ENCODE peak calls at places on chromosomes 13 and 19, in ten cellular contexts. K is transverse colon, H is stomach, J is breast epithelium, L is upper lobe of left lung, W is prostate gland, Q is HCT116, V is GM12878, S is spleen, I is vagina. B is an unnamed sample.

GRCh38 chr19:7636691-7637373 is at the start of gene STXBP2:
- DNase-seq in K (peak), H (peak), J (peak), L (peak), W (peak), Q (peak), V (peak), S (peak), I (peak), B (no peak)

GRCh38 chr13:52454459-52454824 is 836 bp upstream of the CKAP2 start:
- DNase-seq in K (peak), H (no peak), J (no peak), L (no peak), W (peak), Q (no peak), V (peak), S (peak), I (no peak), B (no peak)

GRCh38 chr13:110463876-110464510 is 97.5 kb downstream of the RAB20 start:
- DNase-seq in K (no peak), H (no peak), J (no peak), L (no peak), W (no peak), Q (no peak), V (no peak), S (no peak), I (no peak), B (no peak)

GRCh38 chr19:5193192-5193591 is 147.4 kb downstream of the PTPRS start:
- DNase-seq in K (no peak), H (no peak), J (no peak), L (no peak), W (no peak), Q (no peak), V (no peak), S (no peak), I (no peak), B (no peak)

GRCh38 chr19:3576696-3577443 is 4.1 kb downstream of the HMG20B start:
- DNase-seq in K (peak), H (peak), J (no peak), L (peak), W (peak), Q (no peak), V (no peak), S (no peak), I (no peak), B (peak)

GRCh38 chr19:10699650-10700335 is 1.4 kb upstream of the QTRT1 start:
- DNase-seq in K (peak), H (peak), J (no peak), L (no peak), W (peak), Q (peak), V (peak), S (no peak), I (no peak), B (no peak)

GRCh38 chr19:20278342-20278741 is 111.3 kb downstream of the ZNF486 start:
- DNase-seq in K (peak), H (peak), J (peak), L (no peak), W (no peak), Q (no peak), V (no peak), S (no peak), I (no peak), B (no peak)

GRCh38 chr13:40146586-40147240 is 491.3 kb downstream of the COG6 start:
- DNase-seq in K (no peak), H (no peak), J (no peak), L (peak), W (no peak), Q (no peak), V (no peak), S (no peak), I (no peak), B (no peak)

GRCh38 chr19:43841990-43842389 is 14.9 kb downstream of the ZNF283 start:
- DNase-seq in K (no peak), H (no peak), J (no peak), L (no peak), W (no peak), Q (no peak), V (no peak), S (no peak), I (no peak), B (no peak)

GRCh38 chr13:78608254-78608704 is 4.9 kb upstream of the POU4F1 start:
- DNase-seq in K (no peak), H (no peak), J (no peak), L (no peak), W (no peak), Q (no peak), V (no peak), S (no peak), I (no peak), B (no peak)

GRCh38 chr13:32210081-32210480 is 105.1 kb downstream of the ZAR1L start:
- DNase-seq in K (no peak), H (no peak), J (no peak), L (no peak), W (no peak), Q (no peak), V (no peak), S (no peak), I (no peak), B (no peak)

GRCh38 chr19:18634612-18635290 is 2.1 kb upstream of the KLHL26 start:
- DNase-seq in K (peak), H (no peak), J (no peak), L (no peak), W (no peak), Q (no peak), V (no peak), S (no peak), I (no peak), B (no peak)

GRCh38 chr13:79196366-79196765 is 209.7 kb downstream of the RBM26 start:
- DNase-seq in K (no peak), H (no peak), J (no peak), L (no peak), W (no peak), Q (no peak), V (no peak), S (no peak), I (no peak), B (no peak)

GRCh38 chr19:48571378-48572162 is 19.6 kb downstream of the SULT2B1 start:
- DNase-seq in K (no peak), H (peak), J (peak), L (no peak), W (peak), Q (no peak), V (no peak), S (no peak), I (no peak), B (no peak)

GRCh38 chr13:40534456-40534855 is 132.0 kb downstream of the FOXO1 start:
- DNase-seq in K (no peak), H (no peak), J (no peak), L (no peak), W (no peak), Q (no peak), V (no peak), S (no peak), I (no peak), B (no peak)

GRCh38 chr19:11781295-11782057 is 14.7 kb downstream of the ZNF441 start:
- DNase-seq in K (no peak), H (no peak), J (no peak), L (no peak), W (no peak), Q (no peak), V (no peak), S (no peak), I (no peak), B (no peak)

GRCh38 chr13:42985312-42986175 is 6.5 kb downstream of the EPSTI1 start:
- DNase-seq in K (peak), H (peak), J (no peak), L (no peak), W (peak), Q (no peak), V (no peak), S (no peak), I (no peak), B (no peak)

GRCh38 chr13:79912403-79912802 is 428.5 kb downstream of the SPRY2 start:
- DNase-seq in K (no peak), H (no peak), J (no peak), L (no peak), W (no peak), Q (no peak), V (no peak), S (no peak), I (no peak), B (no peak)

GRCh38 chr13:114199961-114200672 is 21.1 kb downstream of the CFAP97D2 start:
- DNase-seq in K (no peak), H (no peak), J (no peak), L (peak), W (no peak), Q (no peak), V (no peak), S (no peak), I (no peak), B (no peak)
- H3K4me3 ChIP-seq in K (no peak), H (no peak), J (peak), L (no peak), W (no peak), Q (no peak), V (no peak), S (no peak), I (no peak), B (no peak)

GRCh38 chr19:13337181-13337580 is 169.1 kb downstream of the CACNA1A start:
- DNase-seq in K (no peak), H (no peak), J (no peak), L (no peak), W (no peak), Q (no peak), V (no peak), S (no peak), I (no peak), B (no peak)
- TF ChIP-seq POLR2AphosphoS5 in K (no peak), H (no peak), J (no peak), L (no peak), W (no peak), Q (no peak), V (no peak), S (no peak), I (no peak), B (no peak)

GRCh38 chr19:51901860-51902259 is 3.0 kb downstream of the ZNF649 start:
- DNase-seq in K (no peak), H (no peak), J (no peak), L (no peak), W (no peak), Q (no peak), V (no peak), S (no peak), I (no peak), B (no peak)

GRCh38 chr19:51903192-51903591 is 1.6 kb downstream of the ZNF649 start:
- DNase-seq in K (no peak), H (no peak), J (no peak), L (no peak), W (no peak), Q (no peak), V (no peak), S (no peak), I (no peak), B (no peak)

GRCh38 chr19:51904331-51905165 is at the start of gene ZNF649:
- DNase-seq in K (peak), H (peak), J (peak), L (peak), W (peak), Q (peak), V (peak), S (peak), I (no peak), B (peak)
- TF ChIP-seq POLR2A in K (no peak), H (no peak), J (peak), L (no peak), W (peak), Q (no peak), V (peak), S (no peak), I (no peak), B (no peak)

GRCh38 chr19:53088091-53088490 is 15.1 kb downstream of the ZNF160 start:
- DNase-seq in K (no peak), H (no peak), J (no peak), L (no peak), W (no peak), Q (no peak), V (no peak), S (no peak), I (no peak), B (no peak)
- H3K4me3 ChIP-seq in K (no peak), H (no peak), J (no peak), L (no peak), W (no peak), Q (no peak), V (no peak), S (no peak), I (no peak), B (no peak)

DNA sequence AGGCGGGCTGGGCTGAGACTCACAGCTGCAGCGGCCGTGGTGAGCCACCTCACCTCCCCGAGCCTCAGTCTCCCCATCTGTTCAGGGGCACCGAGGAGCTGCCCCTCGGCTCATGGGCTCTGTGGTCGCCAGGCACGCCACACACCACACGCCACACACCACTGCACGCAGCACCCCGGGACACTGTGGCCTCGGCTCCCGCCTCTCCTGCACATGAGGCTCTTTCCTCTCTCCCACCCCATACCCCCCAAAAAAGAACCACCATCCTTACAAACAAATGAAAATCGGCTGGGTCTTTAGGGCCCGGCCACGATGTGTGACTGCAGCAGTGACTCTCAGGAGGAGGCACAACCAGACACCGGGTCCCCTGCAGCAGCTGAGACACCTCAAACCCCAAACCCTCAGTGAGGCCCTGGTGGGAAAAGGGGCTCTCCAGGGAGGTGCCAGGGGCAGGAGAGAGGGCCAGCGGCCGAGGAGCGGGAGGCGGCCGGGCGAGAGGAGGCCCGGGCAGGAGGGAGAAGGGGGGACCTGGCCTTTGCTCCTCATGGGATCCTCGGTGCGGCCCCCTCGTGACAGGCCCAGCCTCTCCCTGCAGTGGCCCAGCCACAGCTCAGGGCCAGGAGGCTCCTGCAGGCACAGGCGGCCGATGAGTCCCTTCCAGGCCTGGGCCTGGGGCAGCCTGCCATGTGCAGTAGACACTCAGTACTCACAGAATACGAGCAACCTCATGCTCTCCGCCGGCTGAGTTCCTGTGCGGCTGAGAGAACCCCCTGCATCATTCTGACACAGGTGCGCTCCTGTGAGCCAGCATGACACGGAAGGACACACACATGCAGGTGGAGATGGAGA is 66.3 kb downstream of the RASA3 start:
- DNase-seq in K (peak), H (no peak), J (no peak), L (peak), W (no peak), Q (no peak), V (no peak), S (peak), I (no peak), B (peak)
- TF ChIP-seq POLR2AphosphoS5 in K (no peak), H (no peak), J (no peak), L (no peak), W (no peak), Q (no peak), V (no peak), S (peak), I (no peak), B (no peak)

GRCh38 chr19:54435551-54436016 is 13.4 kb upstream of the LENG8 start:
- DNase-seq in K (no peak), H (no peak), J (no peak), L (peak), W (no peak), Q (no peak), V (no peak), S (no peak), I (no peak), B (no peak)
- TF ChIP-seq POLR2A in K (no peak), H (no peak), J (no peak), L (no peak), W (no peak), Q (no peak), V (no peak), S (no peak), I (no peak), B (no peak)

DNA sequence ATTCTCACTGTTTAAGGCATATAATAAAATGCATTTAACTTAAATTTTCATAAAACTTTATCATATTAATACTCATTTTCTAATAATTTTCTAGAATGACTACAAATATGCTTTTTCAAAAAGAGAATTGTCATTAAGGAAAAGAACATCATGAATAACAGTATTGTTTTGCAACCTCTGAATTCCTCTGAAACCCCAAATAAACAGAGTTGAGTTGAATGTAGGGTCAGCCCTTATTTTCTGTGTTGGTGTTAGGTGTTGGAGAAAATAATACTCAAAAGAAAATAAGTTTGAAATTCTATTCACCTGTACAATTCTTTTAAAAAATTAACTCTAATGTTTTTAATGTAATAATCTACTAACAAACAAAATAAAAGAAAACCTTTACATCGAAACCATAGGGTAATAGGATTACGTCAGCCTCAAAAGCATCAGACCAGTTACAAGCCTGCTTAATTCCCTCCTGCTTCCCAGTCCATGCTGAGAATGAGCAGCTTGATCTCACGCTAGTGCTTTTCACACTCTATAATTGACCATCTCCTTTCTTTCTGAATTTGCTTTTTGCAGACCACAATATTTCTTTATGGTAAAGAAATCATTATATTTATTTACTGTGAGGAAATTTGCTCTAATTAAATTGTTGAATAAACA is 160.9 kb downstream of the PCDH9 start:
- DNase-seq in K (no peak), H (no peak), J (no peak), L (no peak), W (no peak), Q (no peak), V (no peak), S (no peak), I (no peak), B (no peak)
- H3K4me3 ChIP-seq in K (no peak), H (no peak), J (no peak), L (no peak), W (no peak), Q (no peak), V (no peak), S (no peak), I (no peak), B (no peak)